ENCODE peak calls at places on chromosomes 16 and 17, in seven cellular contexts. I is adrenal gland, W is A549, K is psoas muscle, O is fibroblast of pulmonary artery, E is lower lobe of right lung, U is gastrocnemius medialis. S is an unnamed sample.
A peak's percentile ranks its signal among the peaks of the same experiment; 100 is the strongest.

GRCh38 chr16:23534868-23535860 is 22.0 kb downstream of the EARS2 start:
- DNase-seq in I (no peak), W (no peak), K (no peak), O (no peak), E (no peak), U (no peak), S (peak; percentile 39)

GRCh38 chr16:12089492-12090161 is 113.1 kb downstream of the SNX29 start:
- DNase-seq in I (peak; percentile 63), W (no peak), K (peak; percentile 34), O (peak; percentile 76), E (peak; percentile 61), U (no peak), S (peak; percentile 62)

GRCh38 chr17:51507444-51507843 is 247.1 kb downstream of the UTP18 start:
- DNase-seq in I (no peak), W (no peak), K (no peak), O (no peak), E (no peak), U (no peak), S (no peak)

GRCh38 chr17:74113952-74114351 is 89.5 kb upstream of the RPL38 start:
- DNase-seq in I (no peak), W (no peak), K (no peak), O (no peak), E (no peak), U (no peak), S (no peak)

GRCh38 chr17:12839042-12839441 is 49.7 kb downstream of the ARHGAP44 start:
- DNase-seq in I (no peak), W (no peak), K (no peak), O (no peak), E (no peak), U (no peak), S (no peak)

GRCh38 chr17:75345514-75346167 is 56.4 kb upstream of the SLC25A19 start:
- DNase-seq in I (no peak), W (no peak), K (no peak), O (no peak), E (no peak), U (no peak), S (no peak)

GRCh38 chr16:67464565-67464964 is 16.4 kb downstream of the ATP6V0D1 start:
- DNase-seq in I (peak; percentile 83), W (no peak), K (peak; percentile 41), O (no peak), E (no peak), U (peak; percentile 62), S (no peak)

GRCh38 chr17:28765038-28765437 is 21.2 kb downstream of the TRAF4 start:
- DNase-seq in I (no peak), W (no peak), K (no peak), O (no peak), E (no peak), U (no peak), S (no peak)

GRCh38 chr16:50255538-50255937 is 10.8 kb upstream of the ADCY7 start:
- DNase-seq in I (no peak), W (no peak), K (no peak), O (no peak), E (no peak), U (no peak), S (no peak)

GRCh38 chr16:67833035-67833417 is 9.1 kb upstream of the THAP11 start:
- DNase-seq in I (no peak), W (no peak), K (no peak), O (peak; percentile 41), E (no peak), U (no peak), S (peak; percentile 90)

GRCh38 chr16:13923703-13924298 is 3.8 kb downstream of the ERCC4 start:
- DNase-seq in I (no peak), W (peak; percentile 68), K (no peak), O (peak; percentile 81), E (no peak), U (no peak), S (peak; percentile 65)

GRCh38 chr16:64380751-64381150 is 741.1 kb downstream of the CDH11 start:
- DNase-seq in I (no peak), W (no peak), K (no peak), O (no peak), E (no peak), U (no peak), S (no peak)

GRCh38 chr17:46865100-46865499 is 13.7 kb downstream of the WNT9B start:
- DNase-seq in I (no peak), W (no peak), K (no peak), O (no peak), E (no peak), U (no peak), S (no peak)

GRCh38 chr17:31574458-31574857 is 183.0 kb downstream of the RAB11FIP4 start:
- DNase-seq in I (no peak), W (no peak), K (no peak), O (no peak), E (no peak), U (no peak), S (no peak)

GRCh38 chr17:4509923-4510614 is 11.4 kb downstream of the SPNS2 start:
- DNase-seq in I (peak; percentile 72), W (no peak), K (peak; percentile 62), O (no peak), E (no peak), U (no peak), S (no peak)

GRCh38 chr17:43676471-43676870 is 14.7 kb upstream of the MEOX1 start:
- DNase-seq in I (no peak), W (no peak), K (no peak), O (no peak), E (no peak), U (no peak), S (no peak)

GRCh38 chr17:63974594-63975192 is 2.0 kb upstream of the SCN4A start:
- DNase-seq in I (no peak), W (no peak), K (peak; percentile 42), O (peak; percentile 39), E (no peak), U (peak; percentile 87), S (peak; percentile 78)

GRCh38 chr17:78607061-78607460 is 29.9 kb upstream of the DNAH17 start:
- DNase-seq in I (no peak), W (no peak), K (no peak), O (no peak), E (no peak), U (no peak), S (no peak)

GRCh38 chr16:88901718-88902337 is 35.4 kb upstream of the PABPN1L start:
- DNase-seq in I (no peak), W (no peak), K (no peak), O (no peak), E (no peak), U (no peak), S (no peak)

GRCh38 chr16:75287708-75288107 is 36.3 kb upstream of the BCAR1 start:
- DNase-seq in I (no peak), W (no peak), K (no peak), O (no peak), E (peak; percentile 82), U (no peak), S (peak; percentile 32)

GRCh38 chr16:71670537-71670936 is 44.6 kb downstream of the MARVELD3 start:
- DNase-seq in I (peak; percentile 15), W (no peak), K (no peak), O (no peak), E (no peak), U (no peak), S (no peak)

GRCh38 chr16:87645802-87646201 is 43.5 kb downstream of the JPH3 start:
- DNase-seq in I (no peak), W (no peak), K (no peak), O (no peak), E (no peak), U (no peak), S (no peak)

GRCh38 chr16:51674615-51675014 is 523.5 kb upstream of the SALL1 start:
- DNase-seq in I (no peak), W (no peak), K (no peak), O (no peak), E (no peak), U (no peak), S (no peak)

GRCh38 chr16:89761304-89761922 is 40.1 kb downstream of the ZNF276 start:
- DNase-seq in I (no peak), W (no peak), K (no peak), O (no peak), E (no peak), U (no peak), S (no peak)

GRCh38 chr17:1484586-1485310 is 7.7 kb downstream of the MYO1C start:
- DNase-seq in I (peak; percentile 37), W (peak; percentile 75), K (no peak), O (peak; percentile 64), E (peak; percentile 76), U (peak; percentile 56), S (peak; percentile 49)

GRCh38 chr17:30550512-30551273 is 73.5 kb downstream of the GOSR1 start:
- DNase-seq in I (no peak), W (no peak), K (no peak), O (peak; percentile 34), E (no peak), U (no peak), S (peak; percentile 46)

GRCh38 chr17:77874303-77875050 is 84.0 kb upstream of the TNRC6C start:
- DNase-seq in I (no peak), W (no peak), K (no peak), O (no peak), E (peak; percentile 18), U (no peak), S (no peak)

GRCh38 chr17:77332034-77332971 is 191.5 kb downstream of the SEC14L1 start:
- DNase-seq in I (no peak), W (no peak), K (no peak), O (no peak), E (peak; percentile 40), U (no peak), S (no peak)

GRCh38 chr17:80063815-80064585 is 27.6 kb downstream of the CCDC40 start:
- DNase-seq in I (peak; percentile 66), W (peak; percentile 83), K (peak; percentile 76), O (peak; percentile 35), E (peak; percentile 72), U (peak; percentile 91), S (peak; percentile 66)

GRCh38 chr16:29744541-29745101 is 1.2 kb downstream of the C16orf54 start:
- DNase-seq in I (no peak), W (no peak), K (no peak), O (no peak), E (no peak), U (no peak), S (no peak)
- H3K4me3 ChIP-seq in I (no peak overlapping the region), W (no peak overlapping the region), K (no peak overlapping the region), O (no peak overlapping the region), E (peak overlapping the region; percentile 62), U (no peak overlapping the region), S (no peak overlapping the region)

DNA sequence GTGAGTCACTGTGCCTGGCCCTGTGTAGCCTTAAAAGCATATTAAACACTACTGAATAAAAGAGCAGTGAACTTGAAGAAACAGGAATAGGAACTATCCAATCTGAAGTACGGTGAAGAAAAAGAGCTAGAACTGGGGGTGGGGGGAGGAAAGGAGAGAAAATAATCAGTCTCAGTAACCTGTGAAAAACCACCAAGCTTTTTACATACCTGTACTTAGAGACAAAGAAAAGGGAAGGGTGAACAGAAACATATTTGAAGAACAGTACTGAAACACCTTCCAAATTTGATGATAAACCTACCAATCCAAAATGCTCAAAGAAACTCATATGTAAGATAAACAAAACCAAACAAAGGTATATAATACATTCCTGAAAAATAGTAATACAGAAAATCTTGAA is 77.5 kb downstream of the USP32 start:
- DNase-seq in I (no peak), W (no peak), K (no peak), O (no peak), E (no peak), U (no peak), S (no peak)
- H3K4me3 ChIP-seq in I (no peak overlapping the region), W (no peak overlapping the region), K (no peak overlapping the region), O (no peak overlapping the region), E (no peak overlapping the region), U (no peak overlapping the region), S (no peak overlapping the region)

GRCh38 chr16:58028168-58028455 is 2.6 kb downstream of the MMP15 start:
- DNase-seq in I (no peak), W (no peak), K (no peak), O (no peak), E (no peak), U (no peak), S (no peak)
- H3K4me3 ChIP-seq in I (no peak overlapping the region), W (no peak overlapping the region), K (no peak overlapping the region), O (no peak overlapping the region), E (no peak overlapping the region), U (no peak overlapping the region), S (no peak overlapping the region)

GRCh38 chr17:58328195-58329034 is at the start of gene TSPOAP1:
- DNase-seq in I (no peak), W (no peak), K (no peak), O (no peak), E (peak; percentile 63), U (no peak), S (no peak)
- H3K4me3 ChIP-seq in I (no peak within 1 kb of the TSS), W (no peak within 1 kb of the TSS), K (no peak within 1 kb of the TSS), O (no peak within 1 kb of the TSS), E (peak within 1 kb of the TSS; percentile 66), U (no peak within 1 kb of the TSS), S (no peak within 1 kb of the TSS)